ENCODE peak calls at places on chromosomes 6 and 20, in nine cellular contexts. I is PC-3, S is IMR-90, V is GM12878, K is fibroblast of lung, Q is GM23338, P is HCT116, N is PC-9, Y is endothelial cell of umbilical vein. F is an unnamed sample.

GRCh38 chr6:24932832-24933231 is 2.9 kb downstream of the RIPOR2 start:
- DNase-seq in P (no peak), Q (no peak), Y (no peak), K (no peak), S (no peak), I (no peak), N (no peak), V (no peak), F (peak)

GRCh38 chr6:141451508-141452353 is 681.0 kb upstream of the GJE1 start:
- DNase-seq in I (peak), Y (peak), Q (peak), S (peak), N (peak), K (peak), P (peak), V (no peak), F (peak)

GRCh38 chr6:43713611-43714310 is 26.2 kb upstream of the MRPS18A start:
- DNase-seq in V (no peak), P (no peak), K (no peak), Y (no peak), S (no peak), N (no peak), Q (no peak), I (no peak), F (no peak)

GRCh38 chr20:5168582-5169396 is 42.0 kb downstream of the CDS2 start:
- DNase-seq in S (peak), I (peak), Y (peak), Q (peak), V (no peak), K (peak), N (peak), P (no peak), F (peak)

GRCh38 chr6:80638222-80639055 is 532.0 kb downstream of the BCKDHB start:
- DNase-seq in S (peak), N (peak), Q (peak), Y (peak), I (peak), K (peak), P (peak), V (peak), F (peak)

GRCh38 chr20:48659888-48660287 is 167.9 kb downstream of the PREX1 start:
- DNase-seq in S (no peak), V (no peak), Q (no peak), Y (peak), I (no peak), P (no peak), N (no peak), K (no peak), F (no peak)

GRCh38 chr20:63454729-63455567 is 17.5 kb downstream of the KCNQ2 start:
- DNase-seq in N (no peak), I (no peak), Q (no peak), K (no peak), V (no peak), Y (no peak), P (no peak), S (no peak), F (no peak)

GRCh38 chr20:61185841-61186601 is 66.0 kb upstream of the CDH4 start:
- DNase-seq in I (peak), V (no peak), N (no peak), K (peak), S (peak), P (no peak), Q (no peak), Y (peak), F (peak)

GRCh38 chr20:1894951-1895673 is at the start of gene SIRPA:
- DNase-seq in N (peak), I (peak), P (no peak), S (peak), V (no peak), K (peak), Y (peak), Q (peak), F (peak)

GRCh38 chr6:18323935-18324707 is 59.8 kb upstream of the DEK start:
- DNase-seq in S (peak), K (peak), N (peak), V (no peak), Q (peak), Y (peak), P (peak), I (peak), F (peak)

GRCh38 chr20:61295249-61295648 is 43.2 kb downstream of the CDH4 start:
- DNase-seq in V (no peak), P (no peak), Y (no peak), N (no peak), Q (no peak), I (no peak), K (peak), S (peak), F (no peak)

GRCh38 chr6:79170915-79171314 is 63.6 kb downstream of the HMGN3 start:
- DNase-seq in P (no peak), N (no peak), V (no peak), S (peak), K (peak), I (peak), Y (peak), Q (no peak), F (peak)

GRCh38 chr6:110864816-110865215 is 9.8 kb upstream of the AMD1 start:
- DNase-seq in N (no peak), I (no peak), S (no peak), Q (peak), Y (no peak), P (no peak), K (no peak), V (no peak), F (no peak)

GRCh38 chr6:56690519-56691200 is 48.0 kb upstream of the DST start:
- DNase-seq in K (peak), V (no peak), P (no peak), I (peak), S (peak), N (no peak), Y (peak), Q (no peak), F (peak)

GRCh38 chr6:63928613-63929012 is 293.0 kb downstream of the PHF3 start:
- DNase-seq in P (no peak), S (no peak), V (no peak), Y (no peak), N (no peak), I (no peak), K (no peak), Q (no peak), F (no peak)

GRCh38 chr20:1588869-1589460 is 30.8 kb downstream of the SIRPB1 start:
- DNase-seq in Q (no peak), V (no peak), Y (no peak), K (no peak), N (no peak), I (no peak), S (no peak), P (no peak), F (no peak)

GRCh38 chr6:127207591-127208120 is 59.0 kb upstream of the RNF146 start:
- DNase-seq in V (no peak), I (peak), Y (peak), S (peak), N (no peak), K (peak), P (no peak), Q (peak), F (no peak)

GRCh38 chr6:168088161-168089106 is 9.4 kb upstream of the FRMD1 start:
- DNase-seq in Y (no peak), I (no peak), V (no peak), K (peak), N (no peak), S (peak), Q (peak), P (no peak), F (no peak)

GRCh38 chr6:170286246-170286933 is 4.5 kb downstream of the DLL1 start:
- DNase-seq in Q (no peak), Y (no peak), V (no peak), S (no peak), N (no peak), K (no peak), I (no peak), P (no peak), F (no peak)

DNA sequence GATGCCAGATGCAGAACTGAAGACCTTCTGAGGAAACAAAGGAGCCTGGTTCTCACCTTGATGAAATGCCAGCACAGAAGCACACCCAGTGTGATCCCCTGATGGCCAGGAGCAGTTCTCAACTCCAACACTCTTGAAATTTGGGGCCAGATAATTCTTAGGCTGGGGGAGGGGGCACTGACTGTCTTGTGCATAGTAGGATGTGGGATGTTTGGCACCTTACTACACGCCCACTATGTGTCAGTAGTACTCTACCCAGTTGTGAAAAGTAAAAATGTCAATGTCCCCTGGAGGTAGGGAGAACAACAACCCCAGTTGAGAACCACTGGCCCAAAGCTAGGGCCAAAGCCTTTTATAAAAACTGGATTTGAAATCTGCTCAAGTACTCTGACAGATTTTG is 398.3 kb upstream of the ARID1B start:
- DNase-seq in Q (peak), I (no peak), N (no peak), Y (no peak), K (no peak), V (no peak), P (no peak), S (no peak), F (no peak)
- H3K27ac ChIP-seq in Q (no peak), I (no peak), N (no peak), Y (no peak), K (no peak), V (no peak), P (no peak), S (no peak), F (no peak)

DNA sequence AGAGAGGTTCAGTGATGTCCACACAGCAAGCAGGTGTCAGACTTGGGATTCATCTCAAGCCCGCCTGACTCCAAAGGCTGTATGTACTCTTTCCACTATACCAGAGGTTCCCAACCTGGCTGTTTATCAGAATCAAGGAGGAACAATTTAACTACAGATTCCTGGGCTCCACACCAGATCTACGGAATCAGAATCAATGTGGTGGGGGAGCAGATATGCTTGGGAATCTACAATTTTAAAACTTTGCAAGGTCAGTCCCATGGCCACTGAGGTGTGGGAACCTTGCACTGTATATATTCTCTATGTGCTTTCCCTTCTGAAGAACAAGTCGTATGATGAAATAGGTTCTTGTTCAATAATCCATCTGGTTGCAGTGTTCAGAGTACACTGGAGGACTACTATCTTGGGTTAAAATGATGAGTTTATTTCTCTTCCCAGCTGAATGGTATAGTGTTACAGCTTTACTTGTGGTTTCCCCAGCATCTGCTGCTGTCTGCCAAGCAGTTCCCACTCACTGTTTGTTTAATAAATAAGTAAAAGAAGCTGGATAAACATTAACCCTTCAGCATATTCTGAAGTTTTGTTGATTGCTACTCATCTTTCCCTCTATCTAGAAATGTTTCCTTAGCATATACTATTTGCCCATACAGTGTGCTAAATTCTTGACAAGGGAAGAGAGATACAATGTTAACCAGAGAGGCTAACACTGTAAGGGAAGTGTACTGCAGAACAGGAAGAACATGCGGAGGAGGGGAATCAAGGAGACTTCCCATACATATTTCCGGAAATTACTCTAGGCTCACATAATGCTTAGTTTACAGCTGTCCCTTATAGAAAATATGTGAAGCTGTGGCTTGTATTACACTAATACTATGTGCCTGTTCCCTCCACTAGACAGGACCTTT is 9.8 kb downstream of the TTI1 start:
- DNase-seq in V (no peak), P (no peak), K (peak), I (peak), S (peak), Y (peak), N (no peak), Q (no peak), F (no peak)
- TF ChIP-seq CTCF in V (no peak), P (no peak), K (no peak), I (no peak), S (no peak), Y (no peak), N (no peak), Q (no peak), F (no peak)

GRCh38 chr6:111980979-111981378 is 72.9 kb upstream of the CCN6 start:
- DNase-seq in S (no peak), I (no peak), Q (no peak), K (peak), V (no peak), Y (no peak), P (no peak), N (no peak), F (no peak)
- H2AFZ ChIP-seq in S (no peak), I (no peak), Q (no peak), K (no peak), V (no peak), Y (no peak), P (no peak), N (no peak), F (peak)

DNA sequence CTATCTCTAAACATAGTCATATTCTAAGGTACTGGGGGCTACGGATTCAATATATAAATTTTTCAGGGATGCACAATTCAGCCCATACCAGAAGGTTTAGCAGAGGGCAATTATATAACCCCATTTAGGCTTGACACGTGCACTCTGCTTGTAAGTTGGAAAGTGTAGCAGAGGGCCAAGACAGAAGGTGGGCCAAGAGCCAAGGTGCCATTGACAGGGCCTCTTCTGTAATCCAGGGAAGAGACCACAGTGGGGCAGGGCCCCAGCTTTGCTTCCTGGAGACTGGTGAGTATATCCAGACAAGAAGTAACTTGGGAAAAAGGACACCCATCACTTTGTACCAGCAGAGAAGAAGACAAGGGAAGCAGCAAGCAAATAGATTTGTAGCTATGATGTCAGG is 672.4 kb upstream of the MARCKS start:
- DNase-seq in V (no peak), N (no peak), P (no peak), K (peak), I (no peak), Q (no peak), Y (no peak), S (peak), F (no peak)
- H3K27ac ChIP-seq in V (no peak), N (no peak), P (no peak), K (no peak), I (no peak), Q (no peak), Y (no peak), S (peak), F (no peak)

DNA sequence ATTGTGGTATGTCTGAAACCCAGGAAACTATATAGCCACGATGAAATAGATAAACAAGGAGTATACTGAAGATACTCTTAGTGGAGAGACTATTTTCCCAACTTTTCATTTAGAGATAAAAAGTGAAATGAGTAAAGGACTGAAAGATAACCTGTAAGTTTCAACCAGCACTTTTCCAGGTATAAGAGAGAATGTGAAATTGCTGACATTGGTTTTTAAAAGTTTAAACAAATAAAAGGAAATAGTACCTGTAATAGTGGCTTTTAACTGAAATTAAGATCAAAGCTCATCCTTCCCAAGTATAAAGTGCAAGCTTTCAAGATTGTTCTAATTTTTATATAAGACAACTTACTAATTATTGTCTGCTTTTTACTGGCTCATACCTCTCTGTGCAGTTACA is 130.2 kb upstream of the CCN2 start:
- DNase-seq in Y (no peak), Q (no peak), P (no peak), N (no peak), I (no peak), S (no peak), V (no peak), K (no peak), F (no peak)
- TF ChIP-seq CTCF in Y (no peak), Q (no peak), P (no peak), N (no peak), I (no peak), S (no peak), V (no peak), K (no peak), F (no peak)